ENCODE peak calls at places on chromosomes 7 and 10, in four cellular contexts. X is ecto neural progenitor cell, M is NCI-H1694 treated with DMSO at 0.1 percent for 48 hours, W is foreskin fibroblast. U is an unnamed sample.

GRCh38 chr10:58621379-58622077 is 108.9 kb downstream of the BICC1 start:
- DNase-seq in W (no peak), M (no peak), X (no peak), U (no peak)

GRCh38 chr7:1321411-1322239 is 89.0 kb downstream of the UNCX start:
- DNase-seq in W (no peak), M (no peak), X (no peak), U (no peak)

GRCh38 chr7:145490356-145490755 is 626.2 kb upstream of the CNTNAP2 start:
- DNase-seq in W (no peak), M (no peak), X (no peak), U (no peak)

GRCh38 chr10:19250542-19250941 is 201.9 kb downstream of the MALRD1 start:
- DNase-seq in M (no peak), X (no peak), W (peak; percentile 1), U (no peak)

GRCh38 chr10:97689637-97690036 is 2.6 kb upstream of the AVPI1 start:
- DNase-seq in X (no peak), W (peak; percentile 97), M (no peak), U (no peak)

GRCh38 chr7:66737667-66738066 is 2.9 kb upstream of the RABGEF1 start:
- DNase-seq in M (no peak), X (no peak), W (no peak), U (no peak)

GRCh38 chr10:127012769-127013152 is 107.5 kb downstream of the DOCK1 start:
- DNase-seq in X (no peak), W (no peak), M (peak; percentile 14), U (no peak)

GRCh38 chr10:95756061-95756751 is at the start of gene ENTPD1:
- DNase-seq in X (peak; percentile 45), M (no peak), W (peak; percentile 39), U (no peak)

GRCh38 chr7:47089068-47089417 is 492.9 kb downstream of the TNS3 start:
- DNase-seq in X (no peak), M (no peak), W (no peak), U (no peak)

GRCh38 chr10:60728056-60728455 is 50.2 kb upstream of the CDK1 start:
- DNase-seq in W (no peak), X (no peak), M (no peak), U (no peak)

GRCh38 chr10:133242611-133243356 is 5.1 kb downstream of the VENTX start:
- DNase-seq in M (no peak), X (no peak), W (no peak), U (no peak)

GRCh38 chr7:105779856-105780815 is 96.3 kb downstream of the ATXN7L1 start:
- DNase-seq in X (no peak), M (peak; percentile 96), W (no peak), U (no peak)

GRCh38 chr10:131824371-131825149 is 76.2 kb upstream of the PPP2R2D start:
- DNase-seq in W (no peak), X (no peak), M (no peak), U (peak; percentile 83)

GRCh38 chr10:34964166-34964800 is 125.9 kb downstream of the CUL2 start:
- DNase-seq in W (no peak), M (no peak), X (no peak), U (no peak)

GRCh38 chr10:116044722-116045374 is 228.2 kb downstream of the GFRA1 start:
- DNase-seq in M (no peak), W (no peak), X (no peak), U (no peak)

GRCh38 chr7:99733003-99733402 is 2.0 kb downstream of the CYP3A7 start:
- DNase-seq in X (no peak), M (no peak), W (no peak), U (no peak)

GRCh38 chr10:88953662-88954061 is 1.1 kb upstream of the ACTA2 start:
- DNase-seq in M (no peak), X (no peak), W (no peak), U (no peak)

GRCh38 chr10:124329368-124329767 is 89.4 kb downstream of the OAT start:
- DNase-seq in W (no peak), M (no peak), X (no peak), U (peak; percentile 51)

GRCh38 chr10:19488592-19489280 is 327.5 kb upstream of the PLXDC2 start:
- DNase-seq in W (no peak), X (peak; percentile 83), M (no peak), U (peak; percentile 84)

GRCh38 chr7:46757006-46757405 is 824.9 kb downstream of the TNS3 start:
- DNase-seq in M (no peak), X (no peak), W (no peak), U (no peak)

GRCh38 chr10:22426653-22427052 is 81.4 kb downstream of the SPAG6 start:
- DNase-seq in X (no peak), M (no peak), W (no peak), U (no peak)

GRCh38 chr7:297611-298374 is 7.8 kb downstream of the FOXL3 start:
- DNase-seq in W (no peak), X (no peak), M (no peak), U (no peak)

GRCh38 chr10:49312291-49312869 is 13.4 kb downstream of the C10orf71 start:
- DNase-seq in X (no peak), M (no peak), W (no peak), U (no peak)

GRCh38 chr10:97332586-97333350 is 1.8 kb downstream of the FRAT2 start:
- DNase-seq in M (no peak), X (peak; percentile 48), W (peak; percentile 86), U (no peak)

GRCh38 chr7:22230238-22230637 is 126.7 kb downstream of the RAPGEF5 start:
- DNase-seq in W (no peak), M (no peak), X (no peak), U (no peak)

U was measured in osteocyte.